ENCODE peak calls at places on chromosomes 6 and 20, in four cellular contexts. I, O, Y and G are unnamed samples.

GRCh38 chr6:2870046-2870636 is 28.5 kb upstream of the SERPINB1 start:
- DNase-seq in I (no peak), Y (no peak), O (no peak), G (no peak)

GRCh38 chr6:1388081-1388926 is 1.1 kb upstream of the FOXF2 start:
- DNase-seq in I (no peak), O (no peak), Y (no peak), G (no peak)

GRCh38 chr6:169862464-169863148 is 111.2 kb downstream of the ERMARD start:
- DNase-seq in O (no peak), Y (no peak), I (peak), G (no peak)

GRCh38 chr20:9202440-9203080 is 133.7 kb downstream of the PLCB4 start:
- DNase-seq in Y (no peak), O (no peak), I (no peak), G (no peak)

GRCh38 chr6:46129301-46129633 is 522 bp upstream of the ENPP4 start:
- DNase-seq in Y (no peak), O (no peak), I (no peak), G (no peak)

GRCh38 chr20:47444584-47444983 is 57.1 kb upstream of the NCOA3 start:
- DNase-seq in Y (no peak), O (no peak), I (no peak), G (no peak)

GRCh38 chr20:56400001-56400640 is 7.7 kb downstream of the CSTF1 start:
- DNase-seq in Y (no peak), O (peak), I (peak), G (peak)

GRCh38 chr20:55166063-55166462 is 690.7 kb downstream of the DOK5 start:
- DNase-seq in Y (no peak), I (no peak), O (no peak), G (peak)

GRCh38 chr6:112466378-112467151 is 119.4 kb downstream of the RFPL4B start:
- DNase-seq in I (no peak), Y (no peak), O (no peak), G (peak)

GRCh38 chr6:137749595-137750215 is 117.4 kb upstream of the TNFAIP3 start:
- DNase-seq in Y (no peak), I (no peak), O (no peak), G (no peak)

GRCh38 chr20:61560361-61560853 is 308.3 kb downstream of the CDH4 start:
- DNase-seq in Y (no peak), O (no peak), I (peak), G (peak)

GRCh38 chr6:52373294-52373693 is 11.3 kb downstream of the PAQR8 start:
- DNase-seq in I (no peak), Y (no peak), O (no peak), G (no peak)

GRCh38 chr6:36735110-36735971 is 37.7 kb downstream of the RAB44 start:
- DNase-seq in I (peak), Y (peak), O (peak), G (peak)

GRCh38 chr6:131937703-131938631 is 13.2 kb downstream of the CCN2 start:
- DNase-seq in Y (peak), I (peak), O (no peak), G (no peak)

GRCh38 chr6:143901885-143902708 is 37.8 kb downstream of the ZC2HC1B start:
- DNase-seq in O (no peak), I (peak), Y (peak), G (no peak)

GRCh38 chr6:17281497-17282481 is 628 bp downstream of the RBM24 start:
- DNase-seq in O (no peak), Y (peak), I (peak), G (no peak)

GRCh38 chr20:16241911-16242310 is 331.3 kb downstream of the KIF16B start:
- DNase-seq in I (no peak), Y (no peak), O (no peak), G (no peak)

GRCh38 chr6:144476286-144476685 is 191.2 kb downstream of the UTRN start:
- DNase-seq in O (no peak), I (no peak), Y (no peak), G (no peak)

GRCh38 chr6:786946-787763 is 94.2 kb upstream of the EXOC2 start:
- DNase-seq in O (peak), I (peak), Y (no peak), G (no peak)

DNA sequence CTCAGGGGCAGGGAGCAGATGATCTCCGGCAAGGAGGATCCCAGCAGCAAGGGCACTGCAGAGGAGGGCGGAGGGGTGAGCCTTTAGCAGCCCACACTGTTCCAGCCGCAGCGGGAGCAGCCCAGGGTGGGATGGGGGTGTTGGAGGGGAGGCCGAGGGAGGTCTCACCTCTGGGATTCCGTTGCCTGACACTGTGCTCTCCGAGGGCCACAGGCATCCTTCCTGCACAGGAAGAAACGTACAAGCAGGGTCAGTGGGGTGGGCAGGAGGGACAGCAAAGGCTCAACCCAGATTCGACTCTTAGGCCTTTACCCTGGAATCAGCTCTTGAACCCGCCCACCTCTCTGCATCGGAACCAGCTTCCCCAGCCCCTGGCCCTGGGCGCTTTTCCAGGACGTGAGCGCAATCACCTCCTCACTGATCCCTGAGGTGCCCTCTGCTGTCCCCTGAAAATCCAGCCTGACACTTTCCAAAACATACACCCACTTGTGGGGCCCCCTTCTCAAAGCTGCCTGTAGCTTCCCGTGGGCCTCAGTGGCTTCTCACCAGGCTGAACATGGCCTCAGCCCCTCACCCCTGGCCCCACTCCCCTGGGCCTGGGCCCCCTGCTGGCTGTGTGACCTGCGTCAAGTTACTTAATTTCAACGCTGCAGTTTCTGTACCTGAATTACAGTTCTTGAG is 32.8 kb upstream of the ZBP1 start:
- DNase-seq in O (no peak), I (no peak), Y (peak), G (no peak)
- TF ChIP-seq CTCF in O (no peak), I (no peak), Y (no peak), G (no peak)

DNA sequence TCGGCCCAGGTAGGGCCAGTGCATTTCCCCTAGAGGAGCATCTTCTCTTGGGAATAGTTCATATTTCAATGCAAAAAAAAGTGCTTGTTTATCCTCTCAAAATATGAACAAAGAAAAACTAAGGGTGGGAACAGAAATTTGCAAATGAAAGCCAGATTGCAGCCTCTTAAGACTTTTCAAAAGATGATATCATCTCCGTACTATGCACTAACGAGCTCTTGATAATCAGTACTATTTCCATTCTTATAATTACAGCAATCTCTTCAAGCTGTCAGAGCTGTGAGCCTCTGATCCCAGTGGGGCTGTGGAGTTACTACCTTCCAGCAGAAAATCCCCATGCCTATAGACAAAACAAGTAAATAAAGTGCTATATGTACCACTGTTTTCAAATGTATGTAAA is 77.1 kb downstream of the SOD2 start:
- DNase-seq in Y (no peak), I (no peak), O (no peak), G (no peak)
- H3K4me3 ChIP-seq in Y (no peak), I (no peak), O (no peak), G (no peak)

GRCh38 chr20:32638848-32639247 is 34.9 kb downstream of the C20orf203 start:
- DNase-seq in Y (no peak), O (no peak), I (no peak), G (no peak)

GRCh38 chr20:32639284-32639683 is 34.5 kb downstream of the C20orf203 start:
- DNase-seq in Y (no peak), I (no peak), O (no peak), G (no peak)

GRCh38 chr20:32641464-32641863 is 32.3 kb downstream of the C20orf203 start:
- DNase-seq in Y (no peak), O (no peak), I (no peak), G (no peak)

GRCh38 chr20:32645134-32645533 is 28.6 kb downstream of the C20orf203 start:
- DNase-seq in I (no peak), O (no peak), Y (no peak), G (no peak)

GRCh38 chr20:32642257-32643046 is 31.3 kb downstream of the C20orf203 start:
- DNase-seq in O (no peak), I (no peak), Y (no peak), G (no peak)
- TF ChIP-seq CTCF in O (no peak), I (no peak), Y (no peak), G (no peak)

GRCh38 chr6:83708970-83709747 is at the start of gene SNAP91:
- DNase-seq in O (no peak), I (peak), Y (no peak), G (no peak)
- H3K4me3 ChIP-seq in O (peak), I (peak), Y (peak), G (peak)

GRCh38 chr20:7722564-7722963 is 217.7 kb downstream of the HAO1 start:
- DNase-seq in O (no peak), Y (no peak), I (no peak), G (no peak)
- TF ChIP-seq CTCF in O (no peak), Y (no peak), I (no peak), G (no peak)